ENCODE peak calls at places on chromosomes 5 and 9, in six cellular contexts. Q is H1, V is hepatocyte, X is PC-9, Z is PC-3, P is GM23338. F is an unnamed sample.

GRCh38 chr9:14365667-14366066 is 51.7 kb upstream of the NFIB start:
- DNase-seq in X (no peak), Z (no peak), P (no peak), Q (no peak), V (no peak), F (no peak)

GRCh38 chr5:108924457-108924961 is 176.8 kb downstream of the FER start:
- DNase-seq in P (peak; percentile 53), X (no peak), Q (no peak), V (peak; percentile 7), Z (peak; percentile 15), F (no peak)

GRCh38 chr9:84212224-84212623 is 128.3 kb downstream of the SLC28A3 start:
- DNase-seq in P (no peak), Z (no peak), Q (no peak), V (no peak), X (no peak), F (peak; percentile 8)

GRCh38 chr5:135705230-135705631 is 126.4 kb upstream of the CXCL14 start:
- DNase-seq in X (no peak), P (no peak), V (no peak), Z (peak; percentile 6), Q (no peak), F (peak; percentile 91)

GRCh38 chr5:64323591-64323990 is 157.9 kb downstream of the RNF180 start:
- DNase-seq in X (no peak), Z (no peak), Q (no peak), V (no peak), P (no peak), F (no peak)

GRCh38 chr5:3325206-3325605 is 270.4 kb upstream of the IRX1 start:
- DNase-seq in P (no peak), V (peak; percentile 28), Q (no peak), Z (no peak), X (no peak), F (peak; percentile 59)

GRCh38 chr9:84939766-84940165 is 270.2 kb downstream of the NTRK2 start:
- DNase-seq in P (no peak), Q (no peak), Z (no peak), V (no peak), X (no peak), F (peak; percentile 70)

GRCh38 chr9:128995791-128996190 is 32.3 kb downstream of the SH3GLB2 start:
- DNase-seq in P (no peak), Z (no peak), Q (no peak), V (no peak), X (no peak), F (peak; percentile 66)

GRCh38 chr5:31755299-31756053 is 116.5 kb downstream of the PDZD2 start:
- DNase-seq in V (no peak), P (no peak), Z (no peak), Q (no peak), X (no peak), F (no peak)

GRCh38 chr9:115786321-115786720 is 367.3 kb upstream of the PAPPA start:
- DNase-seq in X (no peak), V (no peak), Q (no peak), P (no peak), Z (no peak), F (peak; percentile 7)

GRCh38 chr5:149464796-149465489 is 85.9 kb upstream of the IL17B start:
- DNase-seq in V (peak; percentile 60), P (no peak), Q (no peak), Z (peak; percentile 39), X (no peak), F (no peak)

GRCh38 chr9:73537561-73537960 is 385.9 kb downstream of the ANXA1 start:
- DNase-seq in Q (no peak), X (no peak), P (no peak), Z (no peak), V (no peak), F (no peak)

GRCh38 chr9:91816356-91816755 is 133.7 kb downstream of the ROR2 start:
- DNase-seq in X (no peak), V (no peak), Z (no peak), P (no peak), Q (no peak), F (no peak)

GRCh38 chr9:121499427-121500164 is at the start of gene GGTA1:
- DNase-seq in Q (peak; percentile 71), P (peak; percentile 67), Z (peak; percentile 32), X (peak; percentile 49), V (peak; percentile 81), F (peak; percentile 50)

GRCh38 chr5:56706504-56706903 is 108.8 kb upstream of the MAP3K1 start:
- DNase-seq in X (no peak), Z (no peak), P (no peak), V (no peak), Q (no peak), F (no peak)

GRCh38 chr5:125199968-125200841 is 453.8 kb upstream of the ZNF608 start:
- DNase-seq in V (peak; percentile 34), X (no peak), P (peak; percentile 54), Q (no peak), Z (no peak), F (no peak)

GRCh38 chr5:89343666-89344065 is 460.7 kb upstream of the MEF2C start:
- DNase-seq in Q (no peak), V (no peak), Z (no peak), P (no peak), X (no peak), F (peak; percentile 8)

GRCh38 chr5:141269195-141269594 is 24.0 kb downstream of the PCDHB15 start:
- DNase-seq in Z (no peak), X (no peak), Q (no peak), P (no peak), V (no peak), F (no peak)

GRCh38 chr5:144598451-144599068 is 427.9 kb downstream of the KCTD16 start:
- DNase-seq in P (peak; percentile 56), Q (no peak), Z (no peak), V (no peak), X (no peak), F (no peak)

GRCh38 chr5:167699434-167699833 is 592.0 kb upstream of the WWC1 start:
- DNase-seq in Q (no peak), V (peak; percentile 82), X (peak; percentile 79), P (peak; percentile 91), Z (peak; percentile 94), F (peak; percentile 99)

GRCh38 chr9:109931623-109932022 is 151.6 kb downstream of the PALM2AKAP2 start:
- DNase-seq in X (no peak), V (no peak), Q (no peak), Z (no peak), P (no peak), F (no peak)

GRCh38 chr5:36066001-36066539 is 612 bp downstream of the UGT3A2 start:
- DNase-seq in X (no peak), Q (no peak), V (no peak), P (no peak), Z (no peak), F (no peak)

GRCh38 chr9:69637801-69638200 is 34.4 kb downstream of the APBA1 start:
- DNase-seq in Z (peak; percentile 26), X (no peak), V (no peak), P (no peak), Q (no peak), F (peak; percentile 52)

GRCh38 chr5:93622240-93622885 is 39.3 kb downstream of the NR2F1 start:
- DNase-seq in Q (no peak), P (peak; percentile 80), X (no peak), V (no peak), Z (peak; percentile 43), F (peak; percentile 25)

GRCh38 chr9:109010676-109011655 is 2.3 kb downstream of the CTNNAL1 start:
- DNase-seq in V (peak; percentile 44), Q (no peak), P (no peak), Z (peak; percentile 53), X (peak; percentile 33), F (peak; percentile 80)

GRCh38 chr5:150576449-150576949 is 64.0 kb upstream of the SYNPO start:
- DNase-seq in Q (no peak), X (no peak), Z (no peak), V (no peak), P (no peak), F (no peak)

DNA sequence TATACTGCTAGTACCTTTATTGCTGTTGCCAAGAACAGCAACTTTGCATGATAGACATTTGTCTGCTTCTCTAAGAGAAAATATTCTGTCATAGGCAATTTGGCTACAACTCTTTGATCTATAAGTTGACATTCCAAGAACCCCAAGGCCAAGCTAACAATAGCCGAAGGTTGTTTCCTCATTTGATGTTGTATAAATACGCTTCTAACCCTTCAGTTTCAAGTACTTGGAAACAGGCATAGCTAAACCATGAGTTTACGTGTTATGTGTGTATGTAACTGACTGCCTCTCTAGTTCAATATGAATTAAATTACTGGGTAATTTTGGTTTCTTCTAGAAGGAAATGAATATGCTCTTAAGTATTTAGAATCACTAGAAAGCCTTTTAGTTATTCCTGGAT is 1034.0 kb downstream of the TLE4 start:
- DNase-seq in V (no peak), X (no peak), Z (no peak), P (peak; percentile 20), Q (no peak), F (no peak)
- H3K4me1 ChIP-seq in V (no peaks in the 10 kb centered on the region), X (no peaks in the 10 kb centered on the region), Z (no peaks in the 10 kb centered on the region), P (peaks cover 12% of the 10 kb centered on the region), Q (no peaks in the 10 kb centered on the region), F (no peaks in the 10 kb centered on the region)

GRCh38 chr5:67118050-67118620 is 78.5 kb downstream of the CD180 start:
- DNase-seq in X (no peak), Q (no peak), V (no peak), P (peak; percentile 28), Z (no peak), F (no peak)

GRCh38 chr5:67115804-67116203 is 80.8 kb downstream of the CD180 start:
- DNase-seq in X (no peak), Q (no peak), Z (no peak), P (no peak), V (no peak), F (no peak)

GRCh38 chr5:67119010-67119409 is 77.6 kb downstream of the CD180 start:
- DNase-seq in X (no peak), V (no peak), P (no peak), Q (no peak), Z (no peak), F (no peak)

GRCh38 chr5:67124556-67124955 is 72.0 kb downstream of the CD180 start:
- DNase-seq in Q (no peak), P (no peak), Z (no peak), V (no peak), X (no peak), F (no peak)

GRCh38 chr5:67120032-67120431 is 76.6 kb downstream of the CD180 start:
- DNase-seq in X (no peak), P (no peak), Z (no peak), V (no peak), Q (no peak), F (no peak)
- TF ChIP-seq EZH2 in X (no peak), P (no peak), Z (no peak), V (no peak), Q (no peak), F (no peak)

GRCh38 chr9:133889498-133890301 is 102.4 kb downstream of the VAV2 start:
- DNase-seq in V (no peak), Z (peak; percentile 47), X (peak; percentile 16), P (no peak), Q (peak; percentile 43), F (peak; percentile 37)
- H3K4me1 ChIP-seq in V (peaks cover 52% of the 10 kb centered on the region), Z (peaks cover 11% of the 10 kb centered on the region), X (no peaks in the 10 kb centered on the region), P (no peaks in the 10 kb centered on the region), Q (no peaks in the 10 kb centered on the region), F (peaks cover 24% of the 10 kb centered on the region)

DNA sequence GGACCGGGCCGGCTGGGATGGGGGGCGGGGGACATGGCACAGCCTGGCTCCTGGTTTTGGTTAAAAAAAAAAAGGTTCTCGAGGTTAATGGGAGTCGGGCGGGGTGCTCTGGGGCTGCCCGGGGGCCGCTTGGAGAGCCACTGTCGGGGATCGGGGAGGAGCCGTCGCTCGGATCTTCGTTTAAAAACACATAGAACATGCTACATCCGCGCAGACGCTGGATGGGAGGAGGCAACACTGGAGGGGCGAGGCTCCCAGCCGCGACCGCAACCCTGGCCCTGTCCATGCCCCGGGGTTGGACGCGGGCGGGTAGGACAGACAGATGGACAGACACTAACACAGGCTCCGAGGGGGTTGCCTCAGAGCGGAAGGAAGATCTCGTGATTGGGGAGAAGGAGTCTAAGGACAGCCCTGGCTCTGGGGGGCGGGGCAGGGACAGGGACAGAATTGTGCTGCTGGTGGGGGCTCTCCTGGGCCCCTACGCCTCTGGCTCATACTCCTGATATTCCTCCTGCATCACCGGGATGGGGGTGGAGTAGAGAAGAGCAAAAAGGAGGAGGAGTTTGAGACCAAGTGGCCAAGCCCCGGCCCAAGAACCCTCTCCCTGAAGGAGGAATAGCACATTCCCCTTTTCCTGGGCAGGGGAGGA is 9.9 kb downstream of the SNCB start:
- DNase-seq in Q (peak; percentile 66), Z (no peak), P (peak; percentile 75), X (no peak), V (no peak), F (no peak)
- TF ChIP-seq EZH2 in Q (peak; percentile 66), Z (no peak), P (no peak), X (no peak), V (peak; percentile 79), F (no peak)